ENCODE peak calls at places on chromosomes 13 and 19, in five cellular contexts. O is OCI-LY7; H is CD8-positive, alpha-beta T cell; U is left ventricle myocardium inferior; X is A549. Q is an unnamed sample.

GRCh38 chr13:79710376-79710775 is 229.4 kb downstream of the NDFIP2 start:
- DNase-seq in U (no peak), O (no peak), H (no peak), X (no peak), Q (no peak)

GRCh38 chr13:112790735-112791641 is 101.2 kb downstream of the ATP11A start:
- DNase-seq in O (no peak), X (no peak), U (no peak), H (no peak), Q (no peak)

GRCh38 chr19:12670159-12670928 is 3.7 kb downstream of the WDR83 start:
- DNase-seq in U (no peak), X (no peak), O (no peak), H (no peak), Q (no peak)

GRCh38 chr19:49924004-49924880 is 4.8 kb upstream of the ATF5 start:
- DNase-seq in O (peak; percentile 93), H (no peak), U (no peak), X (no peak), Q (no peak)

GRCh38 chr13:40993119-40993518 is 26.0 kb downstream of the ELF1 start:
- DNase-seq in U (no peak), X (no peak), O (peak; percentile 86), H (no peak), Q (no peak)

GRCh38 chr19:2577722-2578335 is 101.9 kb downstream of the GADD45B start:
- DNase-seq in U (no peak), H (no peak), O (no peak), X (no peak), Q (no peak)

GRCh38 chr19:54337858-54338230 is 1.1 kb downstream of the LILRA4 start:
- DNase-seq in U (no peak), O (no peak), H (no peak), X (no peak), Q (no peak)

GRCh38 chr19:46728693-46729339 is 11.9 kb upstream of the PRKD2 start:
- DNase-seq in U (peak; percentile 80), H (peak; percentile 72), X (peak; percentile 92), O (peak; percentile 78), Q (peak; percentile 73)

GRCh38 chr19:15195987-15196682 is 4.7 kb downstream of the NOTCH3 start:
- DNase-seq in O (no peak), H (no peak), X (no peak), U (no peak), Q (no peak)

GRCh38 chr19:52237771-52238400 is 31.5 kb upstream of the ZNF766 start:
- DNase-seq in X (no peak), U (peak; percentile 29), H (peak; percentile 46), O (peak; percentile 68), Q (peak; percentile 70)

GRCh38 chr19:38424272-38424671 is 1.7 kb downstream of the RASGRP4 start:
- DNase-seq in O (no peak), H (no peak), X (no peak), U (no peak), Q (no peak)

GRCh38 chr13:101579291-101579802 is 126.9 kb downstream of the ITGBL1 start:
- DNase-seq in O (no peak), U (no peak), H (no peak), X (no peak), Q (no peak)

GRCh38 chr13:29624997-29625396 is 29.5 kb upstream of the SLC7A1 start:
- DNase-seq in X (no peak), H (no peak), U (no peak), O (no peak), Q (no peak)

GRCh38 chr13:71360041-71360440 is 507.0 kb downstream of the DACH1 start:
- DNase-seq in O (no peak), X (no peak), U (no peak), H (no peak), Q (no peak)

GRCh38 chr19:16764793-16765433 is 45.3 kb downstream of the NWD1 start:
- DNase-seq in X (no peak), O (no peak), H (no peak), U (no peak), Q (no peak)

GRCh38 chr13:80718970-80719369 is 378.0 kb upstream of the SPRY2 start:
- DNase-seq in X (no peak), U (no peak), H (no peak), O (no peak), Q (no peak)

GRCh38 chr19:44909775-44910174 is 4.2 kb downstream of the APOE start:
- DNase-seq in O (no peak), H (no peak), U (no peak), X (no peak), Q (no peak)

GRCh38 chr13:26423634-26424033 is 133.8 kb upstream of the WASF3 start:
- DNase-seq in U (peak; percentile 47), O (no peak), X (no peak), H (no peak), Q (no peak)

GRCh38 chr13:89688908-89689307 is 1658.6 kb upstream of the MIR17HG start:
- DNase-seq in O (no peak), H (no peak), X (no peak), U (peak; percentile 34), Q (no peak)

GRCh38 chr19:33471111-33471996 is 50.2 kb downstream of the PEPD start:
- DNase-seq in H (no peak), U (no peak), X (no peak), O (no peak), Q (no peak)

GRCh38 chr13:33787051-33787591 is 30.8 kb upstream of the RFC3 start:
- DNase-seq in O (peak; percentile 53), H (no peak), U (no peak), X (no peak), Q (peak; percentile 25)

GRCh38 chr13:44758595-44759221 is 182.6 kb upstream of the TSC22D1 start:
- DNase-seq in H (no peak), U (no peak), X (no peak), O (no peak), Q (no peak)

GRCh38 chr13:39051157-39051556 is 12.9 kb downstream of the NHLRC3 start:
- DNase-seq in X (no peak), H (no peak), U (no peak), O (peak; percentile 60), Q (no peak)

GRCh38 chr13:100454876-100455275 is 133.7 kb downstream of the GGACT start:
- DNase-seq in H (no peak), U (no peak), X (no peak), O (no peak), Q (peak; percentile 42)

GRCh38 chr19:31674503-31675186 is 325.4 kb upstream of the TSHZ3 start:
- DNase-seq in O (no peak), U (no peak), H (no peak), X (no peak), Q (no peak)

GRCh38 chr13:61695147-61695546 is 279.5 kb upstream of the PCDH20 start:
- DNase-seq in U (no peak), H (no peak), X (no peak), O (no peak), Q (no peak)

GRCh38 chr13:106851251-106851650 is 283.3 kb upstream of the ARGLU1 start:
- DNase-seq in U (no peak), X (no peak), H (no peak), O (no peak), Q (no peak)

GRCh38 chr13:28792992-28793391 is 27.1 kb upstream of the MTUS2 start:
- DNase-seq in X (no peak), O (no peak), U (no peak), H (no peak), Q (no peak)

GRCh38 chr13:39811051-39811450 is 155.6 kb downstream of the COG6 start:
- DNase-seq in H (no peak), X (no peak), U (no peak), O (no peak), Q (no peak)

GRCh38 chr13:91017669-91018053 is 329.8 kb upstream of the MIR17HG start:
- DNase-seq in X (peak; percentile 1), U (peak; percentile 13), H (no peak), O (no peak), Q (no peak)

DNA sequence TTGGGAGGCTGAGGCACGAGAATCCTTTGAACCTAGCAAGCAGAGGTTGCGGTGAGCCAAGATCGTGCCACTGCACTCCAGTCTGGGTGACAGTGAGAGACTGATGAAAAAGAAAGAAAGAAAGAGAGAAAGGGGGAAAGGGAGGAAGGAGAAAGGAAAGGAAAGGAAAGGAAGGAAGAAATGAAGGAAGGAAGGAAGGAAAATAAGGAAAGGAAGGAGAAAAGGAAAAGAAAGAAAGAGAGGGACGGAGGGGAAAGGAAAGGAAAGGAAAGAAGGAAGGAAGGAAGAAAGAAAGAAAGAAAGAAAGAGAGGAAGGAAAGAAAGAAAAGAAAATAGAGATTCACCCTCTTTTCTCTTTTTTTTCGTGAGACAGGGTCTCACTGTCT is 8.7 kb downstream of the PDE4A start:
- DNase-seq in X (no peak), H (no peak), O (no peak), U (no peak), Q (no peak)
- H3K4me1 ChIP-seq in X (peaks cover 24% of the 10 kb centered on the region), H (peaks cover 55% of the 10 kb centered on the region), O (peaks cover 87% of the 10 kb centered on the region), U (peaks cover 45% of the 10 kb centered on the region), Q (peaks cover 77% of the 10 kb centered on the region)

GRCh38 chr19:10246511-10246910 is 5.5 kb upstream of the MRPL4 start:
- DNase-seq in U (no peak), X (no peak), H (no peak), O (peak; percentile 66), Q (no peak)

GRCh38 chr19:10238172-10238783 is 7.1 kb upstream of the S1PR2 start:
- DNase-seq in U (peak; percentile 79), O (peak; percentile 56), X (peak; percentile 26), H (no peak), Q (no peak)

GRCh38 chr19:10237702-10238101 is 6.6 kb upstream of the S1PR2 start:
- DNase-seq in O (no peak), H (no peak), X (no peak), U (no peak), Q (no peak)

GRCh38 chr19:10243606-10244005 is 8.4 kb upstream of the MRPL4 start:
- DNase-seq in U (no peak), O (no peak), X (no peak), H (no peak), Q (no peak)
- H3K27ac ChIP-seq in U (no peak overlapping the region), O (peak overlapping the region; percentile 95), X (no peak overlapping the region), H (no peak overlapping the region), Q (no peak overlapping the region)

DNA sequence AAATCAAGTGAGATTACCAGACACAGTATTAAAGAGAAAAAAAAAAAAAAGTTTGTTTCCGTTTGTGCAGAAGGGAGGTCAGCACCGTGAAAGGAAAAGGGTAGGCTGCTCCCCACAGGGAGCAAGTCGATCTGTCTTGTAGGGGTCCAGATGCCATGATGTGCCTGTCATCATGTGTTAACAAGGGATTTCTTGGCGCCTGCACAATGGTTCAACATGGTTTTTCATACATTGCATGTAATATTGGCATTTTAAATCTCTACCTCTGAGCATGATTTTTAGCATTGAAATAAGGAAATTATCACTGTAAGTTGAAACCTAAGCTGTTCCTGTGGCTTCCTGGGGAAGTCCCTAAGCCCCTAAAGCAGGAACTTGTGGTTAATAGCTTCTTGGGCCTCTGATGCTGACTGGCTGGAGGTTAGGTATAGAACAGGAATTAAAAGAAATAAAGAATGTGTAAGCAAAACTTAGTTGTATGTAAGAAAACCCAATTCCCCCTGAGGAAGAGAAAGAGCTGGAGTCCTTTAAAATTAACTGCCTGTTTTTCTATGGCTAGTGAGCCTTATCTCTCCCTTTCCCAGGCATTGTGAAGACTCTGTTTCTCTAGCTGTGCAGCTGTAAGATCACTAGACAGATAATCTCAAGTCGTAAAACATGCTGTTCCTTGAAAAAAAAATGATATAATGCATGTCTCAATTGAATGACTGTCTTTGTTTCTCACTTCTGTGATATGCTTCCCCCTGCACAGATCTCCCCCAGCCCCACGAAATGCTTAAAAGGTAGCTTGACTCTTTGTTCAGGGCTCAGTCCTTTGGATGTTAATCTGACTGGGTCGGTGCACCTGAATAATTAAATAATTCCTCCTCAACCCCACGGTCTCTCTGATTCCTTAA is 7.4 kb upstream of the FCGBP start:
- DNase-seq in U (no peak), O (peak; percentile 81), H (peak; percentile 33), X (no peak), Q (peak; percentile 84)
- H3K4me3 ChIP-seq in U (no peak overlapping the region), O (peak overlapping the region; percentile 60), H (peak overlapping the region; percentile 34), X (no peak overlapping the region), Q (peak overlapping the region; percentile 82)

GRCh38 chr13:43046259-43046658 is 22.9 kb downstream of the DNAJC15 start:
- DNase-seq in O (no peak), X (no peak), H (no peak), U (no peak), Q (no peak)
- H3K4me1 ChIP-seq in O (peaks cover 51% of the 10 kb centered on the region), X (peaks cover 37% of the 10 kb centered on the region), H (peaks cover 16% of the 10 kb centered on the region), U (peaks cover 55% of the 10 kb centered on the region), Q (peaks cover 11% of the 10 kb centered on the region)

Q was measured in CD4-positive, CD25-positive, alpha-beta regulatory T cell.